ENCODE peak calls at places on chromosomes 6 and 20, in six cellular contexts. U is heart left ventricle, R is HCT116, H is sigmoid colon, L is Peyer's patch, F is IMR-90. O is an unnamed sample.
A peak's percentile ranks its signal among the peaks of the same experiment; 100 is the strongest.

GRCh38 chr6:89073014-89073620 is 7.4 kb upstream of the PNRC1 start:
- DNase-seq in U (no peak), R (no peak), H (no peak), L (no peak), F (no peak), O (no peak)

GRCh38 chr20:37954205-37954604 is 51.3 kb downstream of the VSTM2L start:
- DNase-seq in U (no peak), R (no peak), H (no peak), L (no peak), F (no peak), O (no peak)

GRCh38 chr20:20327756-20328155 is 40.1 kb upstream of the INSM1 start:
- DNase-seq in U (no peak), R (no peak), H (no peak), L (no peak), F (peak; percentile 1), O (no peak)

GRCh38 chr20:4108495-4109306 is 93.3 kb upstream of the RNF24 start:
- DNase-seq in U (peak; percentile 62), R (peak; percentile 83), H (peak; percentile 79), L (peak; percentile 86), F (peak; percentile 88), O (peak; percentile 76)

GRCh38 chr6:161639772-161640171 is 365.9 kb upstream of the AGPAT4 start:
- DNase-seq in U (no peak), R (no peak), H (no peak), L (no peak), F (no peak), O (no peak)

GRCh38 chr20:38893485-38894090 is 32.6 kb upstream of the FAM83D start:
- DNase-seq in U (peak; percentile 71), R (peak; percentile 19), H (no peak), L (peak; percentile 91), F (peak; percentile 18), O (peak; percentile 80)

GRCh38 chr6:51855310-51856082 is 231.9 kb downstream of the PKHD1 start:
- DNase-seq in U (no peak), R (peak; percentile 41), H (no peak), L (peak; percentile 64), F (peak; percentile 67), O (peak; percentile 68)

GRCh38 chr6:8130399-8130798 is 28.1 kb upstream of the EEF1E1 start:
- DNase-seq in U (no peak), R (no peak), H (no peak), L (no peak), F (peak; percentile 35), O (no peak)

GRCh38 chr6:140462495-140463311 is 1088.3 kb upstream of the CITED2 start:
- DNase-seq in U (no peak), R (peak; percentile 35), H (no peak), L (no peak), F (peak; percentile 53), O (no peak)

GRCh38 chr6:157099912-157100593 is 223.3 kb downstream of the TMEM242 start:
- DNase-seq in U (no peak), R (no peak), H (no peak), L (peak; percentile 61), F (no peak), O (no peak)

GRCh38 chr6:77633993-77634392 is 18.8 kb upstream of the MEI4 start:
- DNase-seq in U (no peak), R (no peak), H (no peak), L (no peak), F (no peak), O (no peak)

GRCh38 chr20:54742193-54742592 is 266.8 kb downstream of the DOK5 start:
- DNase-seq in U (no peak), R (no peak), H (no peak), L (no peak), F (no peak), O (no peak)

GRCh38 chr6:140957334-140957733 is 1175.4 kb upstream of the GJE1 start:
- DNase-seq in U (no peak), R (no peak), H (no peak), L (no peak), F (no peak), O (no peak)

GRCh38 chr20:62831854-62832211 is 15.0 kb downstream of the COL9A3 start:
- DNase-seq in U (no peak), R (no peak), H (no peak), L (no peak), F (no peak), O (no peak)

GRCh38 chr6:151534576-151534975 is 40.8 kb downstream of the CCDC170 start:
- DNase-seq in U (no peak), R (no peak), H (no peak), L (no peak), F (peak; percentile 16), O (no peak)

GRCh38 chr20:49838546-49838945 is 25.9 kb downstream of the SLC9A8 start:
- DNase-seq in U (no peak), R (no peak), H (no peak), L (no peak), F (no peak), O (no peak)

GRCh38 chr20:31695849-31696804 is 26.5 kb downstream of the BCL2L1 start:
- DNase-seq in U (no peak), R (peak; percentile 84), H (no peak), L (peak; percentile 84), F (peak; percentile 57), O (no peak)

GRCh38 chr6:168527451-168528210 is 86.6 kb downstream of the SMOC2 start:
- DNase-seq in U (no peak), R (no peak), H (no peak), L (no peak), F (no peak), O (no peak)

GRCh38 chr20:44861547-44862006 is 23.9 kb upstream of the YWHAB start:
- DNase-seq in U (no peak), R (no peak), H (peak; percentile 74), L (no peak), F (peak; percentile 18), O (peak; percentile 70)

GRCh38 chr6:53529324-53530036 is 15.4 kb downstream of the GCLC start:
- DNase-seq in U (no peak), R (no peak), H (no peak), L (no peak), F (no peak), O (no peak)

GRCh38 chr6:36442083-36442670 is 477 bp downstream of the PXT1 start:
- DNase-seq in U (no peak), R (no peak), H (no peak), L (no peak), F (no peak), O (no peak)

GRCh38 chr6:36443498-36443844 is 671 bp downstream of the KCTD20 start:
- DNase-seq in U (no peak), R (no peak), H (no peak), L (no peak), F (no peak), O (no peak)

GRCh38 chr6:36442671-36443497 is at the start of the genes KCTD20 and PXT1:
- DNase-seq in U (peak; percentile 90), R (peak; percentile 75), H (peak; percentile 95), L (peak; percentile 94), F (peak; percentile 88), O (peak; percentile 89)

GRCh38 chr6:36443951-36444428 is 1.2 kb downstream of the KCTD20 start:
- DNase-seq in U (no peak), R (peak; percentile 32), H (no peak), L (no peak), F (peak; percentile 31), O (no peak)

DNA sequence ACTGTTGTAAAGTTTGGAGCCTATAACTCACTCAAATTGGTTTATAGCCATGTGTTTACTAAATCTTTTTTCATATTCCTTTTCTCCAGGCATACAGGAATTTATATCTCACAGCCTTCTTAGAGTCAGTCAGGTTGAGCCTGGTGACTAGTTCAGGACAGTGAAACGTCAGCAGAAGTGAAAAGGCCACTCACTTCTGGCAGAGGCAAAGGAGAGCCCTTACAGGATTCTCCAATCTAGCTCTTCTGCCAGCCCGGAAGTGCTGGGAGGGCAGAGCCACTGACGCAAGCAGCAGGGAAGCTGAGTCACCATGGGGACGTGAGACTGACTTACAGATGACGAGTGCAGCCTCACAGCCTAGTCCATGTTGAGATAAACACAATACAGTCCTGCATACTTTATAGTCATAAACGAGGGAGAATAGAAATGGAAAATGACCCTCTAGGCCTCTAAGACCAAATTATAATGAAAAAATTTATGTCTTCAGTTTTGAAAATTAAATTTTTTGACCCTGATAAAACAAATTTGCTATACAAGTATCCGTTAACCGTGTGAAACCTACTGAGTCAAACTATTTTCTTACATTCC is 1.3 kb downstream of the PXT1 start:
- DNase-seq in U (peak; percentile 94), R (peak; percentile 98), H (peak; percentile 99), L (peak; percentile 97), F (peak; percentile 100), O (peak; percentile 95)
- TF ChIP-seq POLR2A in U (no peak), R (peak; percentile 27), H (no peak), L (peak; percentile 83), F (peak; percentile 59), O (no peak)

GRCh38 chr6:110331816-110332215 is 26.3 kb downstream of the METTL24 start:
- DNase-seq in U (no peak), R (no peak), H (peak; percentile 76), L (no peak), F (peak; percentile 2), O (no peak)
- H3K27ac ChIP-seq in U (no peak overlapping the region), R (no peak overlapping the region), H (peak overlapping the region; percentile 90), L (no peak overlapping the region), F (no peak overlapping the region), O (no peak overlapping the region)

GRCh38 chr20:8305449-8305978 is 173.4 kb downstream of the PLCB1 start:
- DNase-seq in U (no peak), R (peak; percentile 67), H (no peak), L (peak; percentile 82), F (peak; percentile 33), O (peak; percentile 85)
- TF ChIP-seq CTCF in U (peak; percentile 38), R (peak; percentile 34), H (no peak), L (peak; percentile 52), F (peak; percentile 40), O (peak; percentile 76)

GRCh38 chr6:142946924-142947701 is 2.1 kb upstream of the HIVEP2 start:
- DNase-seq in U (peak; percentile 91), R (no peak), H (peak; percentile 92), L (peak; percentile 92), F (peak; percentile 68), O (peak; percentile 84)
- TF ChIP-seq POLR2A in U (no peak), R (peak; percentile 25), H (no peak), L (peak; percentile 18), F (peak; percentile 74), O (no peak)

DNA sequence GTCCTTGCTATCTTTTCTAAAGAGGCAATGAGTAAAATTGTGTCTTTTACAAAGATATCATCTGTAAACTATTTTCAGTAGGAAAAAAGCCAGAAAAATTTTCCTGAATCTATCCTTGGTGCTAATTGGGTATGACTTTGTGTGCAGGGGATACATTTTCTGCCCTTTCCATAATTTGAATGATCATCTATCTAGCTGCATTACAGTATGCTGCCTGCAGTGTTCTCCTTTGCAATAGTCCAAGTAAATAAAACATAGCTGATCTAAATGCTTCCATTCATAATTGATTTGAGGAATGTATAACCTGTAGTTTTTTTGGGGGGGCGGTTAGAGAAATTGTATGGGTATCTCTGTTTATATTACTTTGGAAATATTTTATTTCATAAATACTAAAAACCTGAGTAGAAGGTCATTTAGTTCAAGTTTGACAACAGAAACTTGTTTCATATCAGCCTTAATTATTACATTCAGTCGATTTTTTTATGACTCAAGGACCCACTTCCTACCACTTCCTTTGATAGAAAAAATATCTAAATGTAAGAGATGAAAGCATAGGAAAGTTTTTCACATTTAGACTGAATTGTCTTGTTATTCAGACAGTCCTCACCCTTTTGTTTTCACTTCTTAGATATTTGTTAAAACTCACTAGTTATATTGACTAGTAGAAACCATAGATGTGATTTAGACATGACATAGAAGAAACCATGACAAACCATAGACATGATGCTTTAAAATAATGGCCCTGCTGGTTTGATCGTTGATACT is 75.3 kb downstream of the AIG1 start:
- DNase-seq in U (no peak), R (no peak), H (no peak), L (no peak), F (no peak), O (no peak)
- H3K27ac ChIP-seq in U (no peak overlapping the region), R (no peak overlapping the region), H (no peak overlapping the region), L (no peak overlapping the region), F (no peak overlapping the region), O (no peak overlapping the region)

GRCh38 chr6:21027507-21027906 is 493.2 kb downstream of the CDKAL1 start:
- DNase-seq in U (no peak), R (no peak), H (no peak), L (no peak), F (no peak), O (no peak)
- TF ChIP-seq CTCF in U (no peak), R (no peak), H (no peak), L (no peak), F (no peak), O (no peak)

O was measured in testis.